ENCODE peak calls at places on chromosome 21, in seven cellular contexts. C, Q, E, R, A, J and I are unnamed samples.

GRCh38 chr21:28794341-28794970 is 198.2 kb downstream of the LTN1 start:
- DNase-seq in R (no peak), A (no peak), Q (no peak), E (no peak), J (no peak), C (no peak), I (no peak)

GRCh38 chr21:39153842-39154241 is 29.4 kb downstream of the PSMG1 start:
- DNase-seq in C (no peak), J (no peak), E (peak; percentile 76), Q (no peak), A (no peak), R (no peak), I (no peak)

GRCh38 chr21:26814374-26814773 is 30.8 kb downstream of the ADAMTS1 start:
- DNase-seq in Q (no peak), A (no peak), E (no peak), C (no peak), J (no peak), R (no peak), I (peak; percentile 72)

GRCh38 chr21:41837756-41838297 is 41.3 kb downstream of the PRDM15 start:
- DNase-seq in E (no peak), J (no peak), C (no peak), Q (no peak), R (no peak), A (peak; percentile 28), I (no peak)

GRCh38 chr21:33070921-33071877 is 1.3 kb downstream of the OLIG1 start:
- DNase-seq in Q (no peak), C (no peak), R (no peak), J (no peak), E (no peak), A (no peak), I (no peak)

GRCh38 chr21:29975776-29976175 is 36.0 kb upstream of the GRIK1 start:
- DNase-seq in C (no peak), A (no peak), Q (no peak), E (no peak), J (no peak), R (no peak), I (no peak)

GRCh38 chr21:23478381-23478780 is 2128.9 kb downstream of the MRPL39 start:
- DNase-seq in R (no peak), J (no peak), A (no peak), E (no peak), C (no peak), Q (no peak), I (no peak)

GRCh38 chr21:45998871-45999580 is 17.5 kb downstream of the COL6A1 start:
- DNase-seq in R (no peak), Q (no peak), E (no peak), C (no peak), J (peak; percentile 17), A (peak; percentile 64), I (no peak)

GRCh38 chr21:29893687-29894086 is 46.1 kb downstream of the GRIK1 start:
- DNase-seq in E (peak; percentile 67), C (no peak), R (no peak), Q (no peak), A (no peak), J (no peak), I (no peak)

DNA sequence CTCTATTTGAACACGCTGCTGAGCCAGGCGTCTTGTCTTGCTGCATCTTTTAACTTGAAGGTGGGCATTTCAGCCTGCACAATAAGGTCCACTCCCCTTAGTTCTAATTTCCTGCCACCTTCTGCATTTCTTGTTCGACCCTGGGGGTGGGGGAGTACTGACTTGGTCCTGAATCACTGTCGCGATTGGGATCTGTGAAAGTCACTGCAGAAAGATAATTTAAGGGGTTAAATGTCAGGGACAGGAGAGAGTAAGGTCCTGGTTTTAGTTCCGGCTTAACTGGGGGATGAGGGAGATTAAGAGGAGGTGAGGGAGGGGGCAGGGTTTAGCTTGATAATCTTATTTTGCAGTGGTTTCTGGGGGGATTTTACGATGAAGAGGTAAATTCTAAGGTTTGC is 128.1 kb downstream of the MRPS6 start:
- DNase-seq in C (no peak), J (no peak), A (no peak), E (no peak), R (no peak), Q (no peak), I (no peak)
- TF ChIP-seq CTCF in C (no peak), J (no peak), A (no peak), E (no peak), R (no peak), Q (no peak), I (no peak)

GRCh38 chr21:44492572-44493385 is 37.5 kb downstream of the LRRC3 start:
- DNase-seq in J (no peak), A (no peak), Q (no peak), R (no peak), C (no peak), E (peak; percentile 11), I (no peak)

GRCh38 chr21:44489962-44490361 is 34.7 kb downstream of the LRRC3 start:
- DNase-seq in C (no peak), J (no peak), Q (no peak), E (no peak), R (no peak), A (no peak), I (no peak)

GRCh38 chr21:44487831-44488230 is 32.5 kb downstream of the LRRC3 start:
- DNase-seq in A (no peak), C (no peak), E (no peak), Q (no peak), R (no peak), J (no peak), I (no peak)

GRCh38 chr21:44490405-44490804 is 35.1 kb downstream of the LRRC3 start:
- DNase-seq in J (no peak), R (no peak), E (no peak), A (no peak), C (no peak), Q (no peak), I (no peak)

GRCh38 chr21:44490816-44491215 is 35.5 kb downstream of the LRRC3 start:
- DNase-seq in A (no peak), C (no peak), E (no peak), R (no peak), Q (no peak), J (no peak), I (no peak)
- H3K4me3 ChIP-seq in A (no peak overlapping the region), C (no peak overlapping the region), E (no peak overlapping the region), R (no peak overlapping the region), Q (no peak overlapping the region), J (no peak overlapping the region), I (no peak overlapping the region)

DNA sequence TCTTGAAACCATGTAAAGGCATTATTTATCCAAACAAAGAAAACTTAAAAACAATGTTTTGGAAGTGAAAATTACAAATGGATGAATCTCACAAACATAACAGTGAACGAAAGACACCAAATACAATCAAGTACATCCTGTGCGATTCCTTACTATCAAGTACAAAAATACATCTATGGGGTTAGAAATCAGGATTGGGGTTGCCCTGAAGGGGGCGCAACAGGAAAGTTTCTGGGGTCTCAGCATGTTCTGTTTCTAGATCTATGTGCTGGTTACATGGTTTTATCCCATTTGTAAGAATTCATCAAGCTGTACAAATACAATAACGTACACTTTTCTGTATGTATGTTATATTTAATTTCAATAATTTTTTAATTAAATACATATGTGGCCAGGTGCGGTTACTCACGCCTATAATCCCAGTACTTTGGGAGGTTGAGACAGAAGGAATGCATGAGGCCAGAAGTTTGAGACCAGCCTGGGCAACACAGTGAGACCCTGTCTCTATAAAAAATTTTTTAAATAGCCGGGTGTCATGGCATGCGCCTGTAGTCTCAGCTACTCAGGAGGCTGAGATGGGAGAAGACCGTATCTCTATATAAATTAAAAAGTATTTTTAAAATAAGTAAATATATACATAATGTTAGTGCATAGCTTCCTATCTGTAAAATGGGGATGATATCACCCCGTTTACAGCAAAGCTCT is 121.5 kb upstream of the SOD1 start:
- DNase-seq in E (no peak), Q (no peak), C (no peak), J (no peak), A (peak; percentile 5), R (no peak), I (no peak)
- TF ChIP-seq CTCF in E (no peak), Q (no peak), C (no peak), J (peak; percentile 9), A (no peak), R (no peak), I (peak; percentile 39)

GRCh38 chr21:15001773-15002647 is 62.8 kb downstream of the NRIP1 start:
- DNase-seq in R (no peak), A (no peak), Q (no peak), C (no peak), E (no peak), J (no peak), I (no peak)
- H3K4me3 ChIP-seq in R (no peak overlapping the region), A (no peak overlapping the region), Q (no peak overlapping the region), C (no peak overlapping the region), E (no peak overlapping the region), J (no peak overlapping the region), I (no peak overlapping the region)

GRCh38 chr21:21973806-21974205 is 975.6 kb downstream of the NCAM2 start:
- DNase-seq in C (no peak), A (no peak), R (no peak), J (no peak), Q (no peak), E (no peak), I (no peak)
- TF ChIP-seq CTCF in C (no peak), A (no peak), R (no peak), J (no peak), Q (no peak), E (no peak), I (no peak)